ENCODE peak calls at places on chromosomes 13 and 19, in nine cellular contexts. One of them, this sample, is unnamed.

GRCh38 chr19:51331193-51331592 is 10.7 kb downstream of the VSIG10L start:
- DNase-seq in HuH-7.5: no peak
- DNase-seq in GDM1: no peak
- DNase-seq in stimulated activated CD4-positive, alpha-beta T cell treated with anti-CD3 and anti-CD28 coated beads, Interleukin-12 subunit alpha, Interleukin-12 subunit beta, amount 100 ng/mL, for 4 hours: no peak
- DNase-seq in NCI-H774: no peak
- DNase-seq in brain microvascular endothelial cell: no peak
- DNase-seq in ELF-1: no peak
- DNase-seq in substantia nigra: no peak
- DNase-seq in AG08396: no peak
- DNase-seq in this sample: no peak

GRCh38 chr19:10815969-10816635 is 19.9 kb downstream of the TMED1 start:
- DNase-seq in AG08396: no peak
- DNase-seq in NCI-H774: no peak
- DNase-seq in GDM1: no peak
- DNase-seq in stimulated activated CD4-positive, alpha-beta T cell treated with anti-CD3 and anti-CD28 coated beads, Interleukin-12 subunit alpha, Interleukin-12 subunit beta, amount 100 ng/mL, for 4 hours: no peak
- DNase-seq in ELF-1: no peak
- DNase-seq in substantia nigra: no peak
- DNase-seq in HuH-7.5: no peak
- DNase-seq in brain microvascular endothelial cell: no peak
- DNase-seq in this sample: no peak

GRCh38 chr13:99226493-99226892 is 25.8 kb downstream of the UBAC2 start:
- DNase-seq in AG08396: no peak
- DNase-seq in NCI-H774: no peak
- DNase-seq in HuH-7.5: no peak
- DNase-seq in stimulated activated CD4-positive, alpha-beta T cell treated with anti-CD3 and anti-CD28 coated beads, Interleukin-12 subunit alpha, Interleukin-12 subunit beta, amount 100 ng/mL, for 4 hours: no peak
- DNase-seq in substantia nigra: no peak
- DNase-seq in GDM1: no peak
- DNase-seq in ELF-1: no peak
- DNase-seq in brain microvascular endothelial cell: no peak
- DNase-seq in this sample: no peak

GRCh38 chr13:38819053-38819452 is 132.2 kb downstream of the FREM2 start:
- DNase-seq in NCI-H774: peak
- DNase-seq in ELF-1: no peak
- DNase-seq in AG08396: no peak
- DNase-seq in stimulated activated CD4-positive, alpha-beta T cell treated with anti-CD3 and anti-CD28 coated beads, Interleukin-12 subunit alpha, Interleukin-12 subunit beta, amount 100 ng/mL, for 4 hours: no peak
- DNase-seq in substantia nigra: peak
- DNase-seq in GDM1: no peak
- DNase-seq in HuH-7.5: no peak
- DNase-seq in brain microvascular endothelial cell: peak
- DNase-seq in this sample: no peak

GRCh38 chr13:94706854-94707399 is 5.4 kb downstream of the SOX21 start:
- DNase-seq in HuH-7.5: no peak
- DNase-seq in ELF-1: peak
- DNase-seq in GDM1: no peak
- DNase-seq in NCI-H774: peak
- DNase-seq in AG08396: no peak
- DNase-seq in brain microvascular endothelial cell: no peak
- DNase-seq in substantia nigra: peak
- DNase-seq in stimulated activated CD4-positive, alpha-beta T cell treated with anti-CD3 and anti-CD28 coated beads, Interleukin-12 subunit alpha, Interleukin-12 subunit beta, amount 100 ng/mL, for 4 hours: no peak
- DNase-seq in this sample: no peak

GRCh38 chr13:106599875-106600797 is 32.2 kb upstream of the ARGLU1 start:
- DNase-seq in ELF-1: no peak
- DNase-seq in AG08396: no peak
- DNase-seq in stimulated activated CD4-positive, alpha-beta T cell treated with anti-CD3 and anti-CD28 coated beads, Interleukin-12 subunit alpha, Interleukin-12 subunit beta, amount 100 ng/mL, for 4 hours: no peak
- DNase-seq in substantia nigra: no peak
- DNase-seq in GDM1: no peak
- DNase-seq in HuH-7.5: no peak
- DNase-seq in NCI-H774: no peak
- DNase-seq in brain microvascular endothelial cell: peak
- DNase-seq in this sample: no peak

GRCh38 chr13:80237646-80238045 is 103.3 kb downstream of the SPRY2 start:
- DNase-seq in ELF-1: no peak
- DNase-seq in brain microvascular endothelial cell: no peak
- DNase-seq in stimulated activated CD4-positive, alpha-beta T cell treated with anti-CD3 and anti-CD28 coated beads, Interleukin-12 subunit alpha, Interleukin-12 subunit beta, amount 100 ng/mL, for 4 hours: no peak
- DNase-seq in substantia nigra: no peak
- DNase-seq in HuH-7.5: no peak
- DNase-seq in NCI-H774: no peak
- DNase-seq in AG08396: peak
- DNase-seq in GDM1: no peak
- DNase-seq in this sample: no peak

GRCh38 chr19:50154529-50154928 is 8.6 kb downstream of the IZUMO2 start:
- DNase-seq in brain microvascular endothelial cell: no peak
- DNase-seq in ELF-1: no peak
- DNase-seq in NCI-H774: no peak
- DNase-seq in GDM1: no peak
- DNase-seq in HuH-7.5: no peak
- DNase-seq in substantia nigra: no peak
- DNase-seq in stimulated activated CD4-positive, alpha-beta T cell treated with anti-CD3 and anti-CD28 coated beads, Interleukin-12 subunit alpha, Interleukin-12 subunit beta, amount 100 ng/mL, for 4 hours: no peak
- DNase-seq in AG08396: no peak
- DNase-seq in this sample: no peak

GRCh38 chr19:1133471-1133929 is 29.7 kb downstream of the GPX4 start:
- DNase-seq in substantia nigra: no peak
- DNase-seq in stimulated activated CD4-positive, alpha-beta T cell treated with anti-CD3 and anti-CD28 coated beads, Interleukin-12 subunit alpha, Interleukin-12 subunit beta, amount 100 ng/mL, for 4 hours: peak
- DNase-seq in NCI-H774: no peak
- DNase-seq in AG08396: peak
- DNase-seq in ELF-1: peak
- DNase-seq in brain microvascular endothelial cell: no peak
- DNase-seq in GDM1: peak
- DNase-seq in HuH-7.5: no peak
- DNase-seq in this sample: peak

GRCh38 chr13:95100525-95101121 is 200.6 kb downstream of the ABCC4 start:
- DNase-seq in brain microvascular endothelial cell: peak
- DNase-seq in AG08396: no peak
- DNase-seq in GDM1: no peak
- DNase-seq in ELF-1: no peak
- DNase-seq in substantia nigra: no peak
- DNase-seq in NCI-H774: peak
- DNase-seq in stimulated activated CD4-positive, alpha-beta T cell treated with anti-CD3 and anti-CD28 coated beads, Interleukin-12 subunit alpha, Interleukin-12 subunit beta, amount 100 ng/mL, for 4 hours: no peak
- DNase-seq in HuH-7.5: no peak
- DNase-seq in this sample: no peak

GRCh38 chr13:98749501-98749900 is 3.0 kb downstream of the SLC15A1 start:
- DNase-seq in GDM1: no peak
- DNase-seq in AG08396: peak
- DNase-seq in substantia nigra: no peak
- DNase-seq in HuH-7.5: no peak
- DNase-seq in brain microvascular endothelial cell: no peak
- DNase-seq in NCI-H774: no peak
- DNase-seq in ELF-1: no peak
- DNase-seq in stimulated activated CD4-positive, alpha-beta T cell treated with anti-CD3 and anti-CD28 coated beads, Interleukin-12 subunit alpha, Interleukin-12 subunit beta, amount 100 ng/mL, for 4 hours: no peak
- DNase-seq in this sample: no peak

GRCh38 chr19:18419699-18420460 is 682 bp downstream of the SSBP4 start:
- DNase-seq in brain microvascular endothelial cell: no peak
- DNase-seq in AG08396: peak
- DNase-seq in stimulated activated CD4-positive, alpha-beta T cell treated with anti-CD3 and anti-CD28 coated beads, Interleukin-12 subunit alpha, Interleukin-12 subunit beta, amount 100 ng/mL, for 4 hours: no peak
- DNase-seq in substantia nigra: no peak
- DNase-seq in NCI-H774: no peak
- DNase-seq in ELF-1: no peak
- DNase-seq in GDM1: no peak
- DNase-seq in HuH-7.5: peak
- DNase-seq in this sample: peak

GRCh38 chr13:33186851-33187250 is 98.7 kb downstream of the STARD13 start:
- DNase-seq in NCI-H774: no peak
- DNase-seq in HuH-7.5: no peak
- DNase-seq in ELF-1: no peak
- DNase-seq in AG08396: no peak
- DNase-seq in stimulated activated CD4-positive, alpha-beta T cell treated with anti-CD3 and anti-CD28 coated beads, Interleukin-12 subunit alpha, Interleukin-12 subunit beta, amount 100 ng/mL, for 4 hours: no peak
- DNase-seq in brain microvascular endothelial cell: peak
- DNase-seq in GDM1: no peak
- DNase-seq in substantia nigra: no peak
- DNase-seq in this sample: no peak

GRCh38 chr13:56932104-56932503 is 208.6 kb upstream of the PRR20A start:
- DNase-seq in AG08396: no peak
- DNase-seq in HuH-7.5: no peak
- DNase-seq in NCI-H774: no peak
- DNase-seq in stimulated activated CD4-positive, alpha-beta T cell treated with anti-CD3 and anti-CD28 coated beads, Interleukin-12 subunit alpha, Interleukin-12 subunit beta, amount 100 ng/mL, for 4 hours: no peak
- DNase-seq in brain microvascular endothelial cell: no peak
- DNase-seq in substantia nigra: no peak
- DNase-seq in GDM1: no peak
- DNase-seq in ELF-1: no peak
- DNase-seq in this sample: no peak

GRCh38 chr13:35979378-35979911 is 151.7 kb downstream of the DCLK1 start:
- DNase-seq in AG08396: peak
- DNase-seq in stimulated activated CD4-positive, alpha-beta T cell treated with anti-CD3 and anti-CD28 coated beads, Interleukin-12 subunit alpha, Interleukin-12 subunit beta, amount 100 ng/mL, for 4 hours: no peak
- DNase-seq in brain microvascular endothelial cell: peak
- DNase-seq in HuH-7.5: no peak
- DNase-seq in NCI-H774: no peak
- DNase-seq in ELF-1: no peak
- DNase-seq in substantia nigra: peak
- DNase-seq in GDM1: no peak
- DNase-seq in this sample: no peak

GRCh38 chr13:75656590-75656989 is 20.5 kb downstream of the LMO7 start:
- DNase-seq in substantia nigra: no peak
- DNase-seq in ELF-1: no peak
- DNase-seq in brain microvascular endothelial cell: peak
- DNase-seq in stimulated activated CD4-positive, alpha-beta T cell treated with anti-CD3 and anti-CD28 coated beads, Interleukin-12 subunit alpha, Interleukin-12 subunit beta, amount 100 ng/mL, for 4 hours: no peak
- DNase-seq in HuH-7.5: no peak
- DNase-seq in AG08396: no peak
- DNase-seq in NCI-H774: no peak
- DNase-seq in GDM1: no peak
- DNase-seq in this sample: no peak

GRCh38 chr19:12611361-12611699 is 610 bp downstream of the ZNF791 start:
- DNase-seq in AG08396: peak
- DNase-seq in GDM1: no peak
- DNase-seq in ELF-1: peak
- DNase-seq in substantia nigra: peak
- DNase-seq in HuH-7.5: peak
- DNase-seq in brain microvascular endothelial cell: peak
- DNase-seq in stimulated activated CD4-positive, alpha-beta T cell treated with anti-CD3 and anti-CD28 coated beads, Interleukin-12 subunit alpha, Interleukin-12 subunit beta, amount 100 ng/mL, for 4 hours: no peak
- DNase-seq in NCI-H774: peak
- DNase-seq in this sample: no peak

GRCh38 chr13:107466326-107466725 is 749.0 kb downstream of the LIG4 start:
- DNase-seq in substantia nigra: no peak
- DNase-seq in brain microvascular endothelial cell: peak
- DNase-seq in AG08396: no peak
- DNase-seq in ELF-1: no peak
- DNase-seq in stimulated activated CD4-positive, alpha-beta T cell treated with anti-CD3 and anti-CD28 coated beads, Interleukin-12 subunit alpha, Interleukin-12 subunit beta, amount 100 ng/mL, for 4 hours: no peak
- DNase-seq in NCI-H774: no peak
- DNase-seq in HuH-7.5: no peak
- DNase-seq in GDM1: no peak
- DNase-seq in this sample: no peak

GRCh38 chr13:45411226-45411625 is 6.9 kb downstream of the SLC25A30 start:
- DNase-seq in brain microvascular endothelial cell: no peak
- DNase-seq in substantia nigra: no peak
- DNase-seq in AG08396: no peak
- DNase-seq in HuH-7.5: no peak
- DNase-seq in stimulated activated CD4-positive, alpha-beta T cell treated with anti-CD3 and anti-CD28 coated beads, Interleukin-12 subunit alpha, Interleukin-12 subunit beta, amount 100 ng/mL, for 4 hours: no peak
- DNase-seq in NCI-H774: no peak
- DNase-seq in GDM1: no peak
- DNase-seq in ELF-1: no peak
- DNase-seq in this sample: no peak

GRCh38 chr19:39531834-39532232 is 819 bp downstream of the EID2B start:
- DNase-seq in HuH-7.5: no peak
- DNase-seq in AG08396: no peak
- DNase-seq in NCI-H774: no peak
- DNase-seq in ELF-1: no peak
- DNase-seq in GDM1: no peak
- DNase-seq in substantia nigra: no peak
- DNase-seq in brain microvascular endothelial cell: no peak
- DNase-seq in stimulated activated CD4-positive, alpha-beta T cell treated with anti-CD3 and anti-CD28 coated beads, Interleukin-12 subunit alpha, Interleukin-12 subunit beta, amount 100 ng/mL, for 4 hours: no peak
- DNase-seq in this sample: no peak

GRCh38 chr13:99605417-99606321 is 104.4 kb downstream of the TM9SF2 start:
- DNase-seq in HuH-7.5: peak
- DNase-seq in substantia nigra: peak
- DNase-seq in AG08396: peak
- DNase-seq in stimulated activated CD4-positive, alpha-beta T cell treated with anti-CD3 and anti-CD28 coated beads, Interleukin-12 subunit alpha, Interleukin-12 subunit beta, amount 100 ng/mL, for 4 hours: peak
- DNase-seq in ELF-1: peak
- DNase-seq in NCI-H774: peak
- DNase-seq in GDM1: peak
- DNase-seq in brain microvascular endothelial cell: no peak
- DNase-seq in this sample: peak

GRCh38 chr13:30115257-30115600 is 192.1 kb downstream of the KATNAL1 start:
- DNase-seq in brain microvascular endothelial cell: no peak
- DNase-seq in NCI-H774: no peak
- DNase-seq in ELF-1: no peak
- DNase-seq in stimulated activated CD4-positive, alpha-beta T cell treated with anti-CD3 and anti-CD28 coated beads, Interleukin-12 subunit alpha, Interleukin-12 subunit beta, amount 100 ng/mL, for 4 hours: no peak
- DNase-seq in AG08396: no peak
- DNase-seq in HuH-7.5: no peak
- DNase-seq in substantia nigra: no peak
- DNase-seq in GDM1: no peak
- DNase-seq in this sample: no peak

GRCh38 chr13:73287871-73288270 is 229.1 kb downstream of the KLF5 start:
- DNase-seq in NCI-H774: no peak
- DNase-seq in brain microvascular endothelial cell: no peak
- DNase-seq in HuH-7.5: no peak
- DNase-seq in AG08396: no peak
- DNase-seq in GDM1: no peak
- DNase-seq in stimulated activated CD4-positive, alpha-beta T cell treated with anti-CD3 and anti-CD28 coated beads, Interleukin-12 subunit alpha, Interleukin-12 subunit beta, amount 100 ng/mL, for 4 hours: no peak
- DNase-seq in ELF-1: no peak
- DNase-seq in substantia nigra: no peak
- DNase-seq in this sample: no peak

GRCh38 chr13:57739089-57739488 is 107.5 kb downstream of the PCDH17 start:
- DNase-seq in GDM1: no peak
- DNase-seq in AG08396: no peak
- DNase-seq in brain microvascular endothelial cell: no peak
- DNase-seq in NCI-H774: peak
- DNase-seq in stimulated activated CD4-positive, alpha-beta T cell treated with anti-CD3 and anti-CD28 coated beads, Interleukin-12 subunit alpha, Interleukin-12 subunit beta, amount 100 ng/mL, for 4 hours: no peak
- DNase-seq in ELF-1: no peak
- DNase-seq in HuH-7.5: no peak
- DNase-seq in substantia nigra: no peak
- DNase-seq in this sample: no peak

GRCh38 chr13:84025828-84026227 is 143.6 kb upstream of the SLITRK1 start:
- DNase-seq in HuH-7.5: no peak
- DNase-seq in GDM1: no peak
- DNase-seq in brain microvascular endothelial cell: no peak
- DNase-seq in substantia nigra: no peak
- DNase-seq in AG08396: no peak
- DNase-seq in NCI-H774: no peak
- DNase-seq in stimulated activated CD4-positive, alpha-beta T cell treated with anti-CD3 and anti-CD28 coated beads, Interleukin-12 subunit alpha, Interleukin-12 subunit beta, amount 100 ng/mL, for 4 hours: no peak
- DNase-seq in ELF-1: peak
- DNase-seq in this sample: no peak